ENCODE peak calls at places on chromosome 9, in four cellular contexts. One of them, this sample, is unnamed.

GRCh38 chr9:100724932-100725331 is 147.1 kb downstream of the CAVIN4 start:
- DNase-seq in fibroblast of lung: no peak
- DNase-seq in lower lobe of right lung: no peak
- DNase-seq in stimulated activated CD8-positive, alpha-beta memory T cell treated with anti-CD3 and anti-CD28 coated beads, Interleukin-15, amount 100 ng/mL, for 24 hours: no peak
- DNase-seq in this sample: no peak

GRCh38 chr9:26326473-26327044 is 566.0 kb downstream of the CAAP1 start:
- DNase-seq in fibroblast of lung: peak; percentile 57
- DNase-seq in lower lobe of right lung: no peak
- DNase-seq in stimulated activated CD8-positive, alpha-beta memory T cell treated with anti-CD3 and anti-CD28 coated beads, Interleukin-15, amount 100 ng/mL, for 24 hours: no peak
- DNase-seq in this sample: no peak

GRCh38 chr9:92327283-92327850 is 1.6 kb downstream of the CENPP start:
- DNase-seq in fibroblast of lung: no peak
- DNase-seq in lower lobe of right lung: no peak
- DNase-seq in stimulated activated CD8-positive, alpha-beta memory T cell treated with anti-CD3 and anti-CD28 coated beads, Interleukin-15, amount 100 ng/mL, for 24 hours: no peak
- DNase-seq in this sample: no peak

GRCh38 chr9:117156771-117157535 is 257.9 kb downstream of the ASTN2 start:
- DNase-seq in fibroblast of lung: no peak
- DNase-seq in lower lobe of right lung: no peak
- DNase-seq in stimulated activated CD8-positive, alpha-beta memory T cell treated with anti-CD3 and anti-CD28 coated beads, Interleukin-15, amount 100 ng/mL, for 24 hours: no peak
- DNase-seq in this sample: no peak

GRCh38 chr9:84229186-84229585 is 111.4 kb downstream of the SLC28A3 start:
- DNase-seq in fibroblast of lung: no peak
- DNase-seq in lower lobe of right lung: no peak
- DNase-seq in stimulated activated CD8-positive, alpha-beta memory T cell treated with anti-CD3 and anti-CD28 coated beads, Interleukin-15, amount 100 ng/mL, for 24 hours: no peak
- DNase-seq in this sample: no peak

GRCh38 chr9:104682642-104683041 is 11.7 kb upstream of the OR13D1 start:
- DNase-seq in fibroblast of lung: peak; percentile 41
- DNase-seq in lower lobe of right lung: no peak
- DNase-seq in stimulated activated CD8-positive, alpha-beta memory T cell treated with anti-CD3 and anti-CD28 coated beads, Interleukin-15, amount 100 ng/mL, for 24 hours: no peak
- DNase-seq in this sample: no peak

GRCh38 chr9:24011206-24011605 is 185.2 kb upstream of the ELAVL2 start:
- DNase-seq in fibroblast of lung: no peak
- DNase-seq in lower lobe of right lung: no peak
- DNase-seq in stimulated activated CD8-positive, alpha-beta memory T cell treated with anti-CD3 and anti-CD28 coated beads, Interleukin-15, amount 100 ng/mL, for 24 hours: no peak
- DNase-seq in this sample: no peak

GRCh38 chr9:123376218-123377071 is 20.4 kb downstream of the CRB2 start:
- DNase-seq in fibroblast of lung: no peak
- DNase-seq in lower lobe of right lung: no peak
- DNase-seq in stimulated activated CD8-positive, alpha-beta memory T cell treated with anti-CD3 and anti-CD28 coated beads, Interleukin-15, amount 100 ng/mL, for 24 hours: no peak
- DNase-seq in this sample: no peak

GRCh38 chr9:135227641-135228251 is 140.3 kb downstream of the OLFM1 start:
- DNase-seq in fibroblast of lung: no peak
- DNase-seq in lower lobe of right lung: peak; percentile 21
- DNase-seq in stimulated activated CD8-positive, alpha-beta memory T cell treated with anti-CD3 and anti-CD28 coated beads, Interleukin-15, amount 100 ng/mL, for 24 hours: no peak
- DNase-seq in this sample: no peak

GRCh38 chr9:127035423-127035822 is 87.0 kb downstream of the ANGPTL2 start:
- DNase-seq in fibroblast of lung: no peak
- DNase-seq in lower lobe of right lung: no peak
- DNase-seq in stimulated activated CD8-positive, alpha-beta memory T cell treated with anti-CD3 and anti-CD28 coated beads, Interleukin-15, amount 100 ng/mL, for 24 hours: no peak
- DNase-seq in this sample: no peak

GRCh38 chr9:14218253-14218652 is 95.7 kb downstream of the NFIB start:
- DNase-seq in fibroblast of lung: no peak
- DNase-seq in lower lobe of right lung: no peak
- DNase-seq in stimulated activated CD8-positive, alpha-beta memory T cell treated with anti-CD3 and anti-CD28 coated beads, Interleukin-15, amount 100 ng/mL, for 24 hours: no peak
- DNase-seq in this sample: no peak

GRCh38 chr9:93427655-93428379 is 23.7 kb upstream of the FAM120A start:
- DNase-seq in fibroblast of lung: no peak
- DNase-seq in lower lobe of right lung: no peak
- DNase-seq in stimulated activated CD8-positive, alpha-beta memory T cell treated with anti-CD3 and anti-CD28 coated beads, Interleukin-15, amount 100 ng/mL, for 24 hours: no peak
- DNase-seq in this sample: no peak

GRCh38 chr9:76013797-76014196 is 123.3 kb downstream of the PCSK5 start:
- DNase-seq in fibroblast of lung: no peak
- DNase-seq in lower lobe of right lung: no peak
- DNase-seq in stimulated activated CD8-positive, alpha-beta memory T cell treated with anti-CD3 and anti-CD28 coated beads, Interleukin-15, amount 100 ng/mL, for 24 hours: no peak
- DNase-seq in this sample: no peak

GRCh38 chr9:37066139-37066725 is 32.2 kb upstream of the PAX5 start:
- DNase-seq in fibroblast of lung: no peak
- DNase-seq in lower lobe of right lung: no peak
- DNase-seq in stimulated activated CD8-positive, alpha-beta memory T cell treated with anti-CD3 and anti-CD28 coated beads, Interleukin-15, amount 100 ng/mL, for 24 hours: no peak
- DNase-seq in this sample: no peak

GRCh38 chr9:12554636-12555035 is 138.5 kb upstream of the TYRP1 start:
- DNase-seq in fibroblast of lung: peak; percentile 3
- DNase-seq in lower lobe of right lung: no peak
- DNase-seq in stimulated activated CD8-positive, alpha-beta memory T cell treated with anti-CD3 and anti-CD28 coated beads, Interleukin-15, amount 100 ng/mL, for 24 hours: no peak
- DNase-seq in this sample: no peak

GRCh38 chr9:22204240-22204639 is 195.1 kb upstream of the CDKN2B start:
- DNase-seq in fibroblast of lung: no peak
- DNase-seq in lower lobe of right lung: no peak
- DNase-seq in stimulated activated CD8-positive, alpha-beta memory T cell treated with anti-CD3 and anti-CD28 coated beads, Interleukin-15, amount 100 ng/mL, for 24 hours: no peak
- DNase-seq in this sample: no peak

GRCh38 chr9:132168347-132168746 is 6.5 kb downstream of the NTNG2 start:
- DNase-seq in fibroblast of lung: peak; percentile 58
- DNase-seq in lower lobe of right lung: no peak
- DNase-seq in stimulated activated CD8-positive, alpha-beta memory T cell treated with anti-CD3 and anti-CD28 coated beads, Interleukin-15, amount 100 ng/mL, for 24 hours: no peak
- DNase-seq in this sample: no peak

GRCh38 chr9:74362423-74362822 is 134.7 kb upstream of the RORB start:
- DNase-seq in fibroblast of lung: no peak
- DNase-seq in lower lobe of right lung: no peak
- DNase-seq in stimulated activated CD8-positive, alpha-beta memory T cell treated with anti-CD3 and anti-CD28 coated beads, Interleukin-15, amount 100 ng/mL, for 24 hours: no peak
- DNase-seq in this sample: no peak

GRCh38 chr9:22008662-22009562 is at the start of gene CDKN2B:
- DNase-seq in fibroblast of lung: peak; percentile 94
- DNase-seq in lower lobe of right lung: peak; percentile 96
- DNase-seq in stimulated activated CD8-positive, alpha-beta memory T cell treated with anti-CD3 and anti-CD28 coated beads, Interleukin-15, amount 100 ng/mL, for 24 hours: peak; percentile 47
- DNase-seq in this sample: peak; percentile 67

GRCh38 chr9:135137398-135137832 is 49.9 kb downstream of the OLFM1 start:
- DNase-seq in fibroblast of lung: peak; percentile 12
- DNase-seq in lower lobe of right lung: no peak
- DNase-seq in stimulated activated CD8-positive, alpha-beta memory T cell treated with anti-CD3 and anti-CD28 coated beads, Interleukin-15, amount 100 ng/mL, for 24 hours: no peak
- DNase-seq in this sample: no peak

GRCh38 chr9:135955981-135956797 is 5.0 kb downstream of the UBAC1 start:
- DNase-seq in fibroblast of lung: no peak
- DNase-seq in lower lobe of right lung: no peak
- DNase-seq in stimulated activated CD8-positive, alpha-beta memory T cell treated with anti-CD3 and anti-CD28 coated beads, Interleukin-15, amount 100 ng/mL, for 24 hours: no peak
- DNase-seq in this sample: no peak

GRCh38 chr9:22144226-22144625 is 135.1 kb upstream of the CDKN2B start:
- DNase-seq in fibroblast of lung: no peak
- DNase-seq in lower lobe of right lung: no peak
- DNase-seq in stimulated activated CD8-positive, alpha-beta memory T cell treated with anti-CD3 and anti-CD28 coated beads, Interleukin-15, amount 100 ng/mL, for 24 hours: no peak
- DNase-seq in this sample: no peak

GRCh38 chr9:76773051-76773450 is 8.8 kb downstream of the PCA3 start:
- DNase-seq in fibroblast of lung: peak; percentile 65
- DNase-seq in lower lobe of right lung: no peak
- DNase-seq in stimulated activated CD8-positive, alpha-beta memory T cell treated with anti-CD3 and anti-CD28 coated beads, Interleukin-15, amount 100 ng/mL, for 24 hours: no peak
- DNase-seq in this sample: no peak

GRCh38 chr9:34630402-34631154 is 1.7 kb upstream of the ARID3C start:
- DNase-seq in fibroblast of lung: no peak
- DNase-seq in lower lobe of right lung: no peak
- DNase-seq in stimulated activated CD8-positive, alpha-beta memory T cell treated with anti-CD3 and anti-CD28 coated beads, Interleukin-15, amount 100 ng/mL, for 24 hours: no peak
- DNase-seq in this sample: no peak

GRCh38 chr9:37251452-37251851 is 131.1 kb downstream of the ZCCHC7 start:
- DNase-seq in fibroblast of lung: no peak
- DNase-seq in lower lobe of right lung: no peak
- DNase-seq in stimulated activated CD8-positive, alpha-beta memory T cell treated with anti-CD3 and anti-CD28 coated beads, Interleukin-15, amount 100 ng/mL, for 24 hours: no peak
- DNase-seq in this sample: no peak

GRCh38 chr9:104844710-104845109 is 80.8 kb downstream of the NIPSNAP3B start:
- DNase-seq in fibroblast of lung: no peak
- DNase-seq in lower lobe of right lung: no peak
- DNase-seq in stimulated activated CD8-positive, alpha-beta memory T cell treated with anti-CD3 and anti-CD28 coated beads, Interleukin-15, amount 100 ng/mL, for 24 hours: no peak
- DNase-seq in this sample: no peak

GRCh38 chr9:108444400-108445358 is 411.1 kb downstream of the ACTL7B start:
- DNase-seq in fibroblast of lung: peak; percentile 97
- DNase-seq in lower lobe of right lung: no peak
- DNase-seq in stimulated activated CD8-positive, alpha-beta memory T cell treated with anti-CD3 and anti-CD28 coated beads, Interleukin-15, amount 100 ng/mL, for 24 hours: no peak
- DNase-seq in this sample: peak; percentile 30

GRCh38 chr9:78010419-78010818 is 21.2 kb downstream of the GNAQ start:
- DNase-seq in fibroblast of lung: no peak
- DNase-seq in lower lobe of right lung: no peak
- DNase-seq in stimulated activated CD8-positive, alpha-beta memory T cell treated with anti-CD3 and anti-CD28 coated beads, Interleukin-15, amount 100 ng/mL, for 24 hours: no peak
- DNase-seq in this sample: no peak

GRCh38 chr9:272251-273213 is 57.9 kb downstream of the DOCK8 start:
- DNase-seq in fibroblast of lung: no peak
- DNase-seq in lower lobe of right lung: peak; percentile 56
- DNase-seq in stimulated activated CD8-positive, alpha-beta memory T cell treated with anti-CD3 and anti-CD28 coated beads, Interleukin-15, amount 100 ng/mL, for 24 hours: no peak
- DNase-seq in this sample: no peak

GRCh38 chr9:120985759-120986353 is 59.3 kb upstream of the TRAF1 start:
- DNase-seq in fibroblast of lung: peak; percentile 70
- DNase-seq in lower lobe of right lung: no peak
- DNase-seq in stimulated activated CD8-positive, alpha-beta memory T cell treated with anti-CD3 and anti-CD28 coated beads, Interleukin-15, amount 100 ng/mL, for 24 hours: no peak
- DNase-seq in this sample: no peak

GRCh38 chr9:133995012-133995896 is 3.1 kb upstream of the VAV2 start:
- DNase-seq in fibroblast of lung: peak; percentile 60
- DNase-seq in lower lobe of right lung: no peak
- DNase-seq in stimulated activated CD8-positive, alpha-beta memory T cell treated with anti-CD3 and anti-CD28 coated beads, Interleukin-15, amount 100 ng/mL, for 24 hours: no peak
- DNase-seq in this sample: no peak

GRCh38 chr9:32378993-32379729 is 5.3 kb upstream of the ACO1 start:
- DNase-seq in fibroblast of lung: peak; percentile 68
- DNase-seq in lower lobe of right lung: no peak
- DNase-seq in stimulated activated CD8-positive, alpha-beta memory T cell treated with anti-CD3 and anti-CD28 coated beads, Interleukin-15, amount 100 ng/mL, for 24 hours: no peak
- DNase-seq in this sample: no peak

GRCh38 chr9:120366646-120367019 is 213.3 kb downstream of the CDK5RAP2 start:
- DNase-seq in fibroblast of lung: peak; percentile 96
- DNase-seq in lower lobe of right lung: no peak
- DNase-seq in stimulated activated CD8-positive, alpha-beta memory T cell treated with anti-CD3 and anti-CD28 coated beads, Interleukin-15, amount 100 ng/mL, for 24 hours: no peak
- DNase-seq in this sample: no peak

This sample was measured in omental fat pad.